ENCODE peak calls at places on chromosomes 7 and 10, in eight cellular contexts. E is Right ventricle myocardium superior, Q is HEK293T, Z is posterior cingulate gyrus, N is NT2/D1, R is A549, S is ACHN, U is renal cortical epithelial cell. B is an unnamed sample.

GRCh38 chr10:24721254-24722106 is 2.2 kb downstream of the ARHGAP21 start:
- DNase-seq in E (peak), Q (no peak), Z (peak), N (no peak), R (peak), S (no peak), U (no peak), B (no peak)

GRCh38 chr7:150668472-150668911 is 17.0 kb upstream of the GIMAP2 start:
- DNase-seq in E (no peak), Q (no peak), Z (no peak), N (no peak), R (no peak), S (no peak), U (no peak), B (no peak)

GRCh38 chr7:23372671-23373070 is 73.5 kb downstream of the MALSU1 start:
- DNase-seq in E (no peak), Q (no peak), Z (no peak), N (no peak), R (no peak), S (no peak), U (no peak), B (no peak)

GRCh38 chr10:132557696-132558515 is 20.3 kb downstream of the INPP5A start:
- DNase-seq in E (no peak), Q (no peak), Z (no peak), N (no peak), R (no peak), S (no peak), U (no peak), B (no peak)

GRCh38 chr10:24415455-24416169 is 206.7 kb downstream of the KIAA1217 start:
- DNase-seq in E (peak), Q (peak), Z (peak), N (no peak), R (no peak), S (no peak), U (peak), B (no peak)

GRCh38 chr7:92137531-92137930 is 3.3 kb upstream of the CYP51A1 start:
- DNase-seq in E (no peak), Q (no peak), Z (no peak), N (no peak), R (no peak), S (no peak), U (no peak), B (no peak)

GRCh38 chr7:26078437-26079362 is 73.3 kb upstream of the NFE2L3 start:
- DNase-seq in E (peak), Q (peak), Z (peak), N (peak), R (peak), S (peak), U (peak), B (peak)

GRCh38 chr10:31101123-31101522 is 69.5 kb upstream of the ZNF438 start:
- DNase-seq in E (no peak), Q (no peak), Z (no peak), N (no peak), R (peak), S (peak), U (peak), B (no peak)

GRCh38 chr7:152330827-152331226 is 105.0 kb downstream of the KMT2C start:
- DNase-seq in E (no peak), Q (no peak), Z (no peak), N (no peak), R (no peak), S (no peak), U (no peak), B (no peak)

GRCh38 chr7:67854236-67854635 is 857.6 kb downstream of the TYW1 start:
- DNase-seq in E (no peak), Q (no peak), Z (peak), N (no peak), R (no peak), S (no peak), U (no peak), B (no peak)

GRCh38 chr10:83544049-83544448 is 595.3 kb upstream of the GHITM start:
- DNase-seq in E (no peak), Q (no peak), Z (no peak), N (no peak), R (no peak), S (no peak), U (no peak), B (no peak)

GRCh38 chr7:395643-396042 is 105.7 kb downstream of the FOXL3 start:
- DNase-seq in E (no peak), Q (no peak), Z (no peak), N (no peak), R (no peak), S (no peak), U (no peak), B (no peak)

GRCh38 chr7:54705436-54705835 is 53.6 kb downstream of the SEC61G start:
- DNase-seq in E (no peak), Q (no peak), Z (no peak), N (no peak), R (peak), S (peak), U (peak), B (no peak)

GRCh38 chr7:105473163-105473562 is 48.9 kb downstream of the PUS7 start:
- DNase-seq in E (no peak), Q (no peak), Z (no peak), N (no peak), R (peak), S (no peak), U (peak), B (no peak)

GRCh38 chr7:37311282-37311868 is 137.3 kb downstream of the ELMO1 start:
- DNase-seq in E (peak), Q (no peak), Z (no peak), N (no peak), R (peak), S (peak), U (peak), B (no peak)

GRCh38 chr10:110278562-110278961 is 26.2 kb downstream of the SMNDC1 start:
- DNase-seq in E (no peak), Q (no peak), Z (no peak), N (no peak), R (no peak), S (no peak), U (no peak), B (no peak)

GRCh38 chr7:81648716-81649115 is 121.1 kb downstream of the HGF start:
- DNase-seq in E (no peak), Q (no peak), Z (no peak), N (no peak), R (no peak), S (no peak), U (no peak), B (no peak)

GRCh38 chr7:135253851-135254815 is 20.5 kb downstream of the STRA8 start:
- DNase-seq in E (peak), Q (no peak), Z (peak), N (no peak), R (peak), S (peak), U (peak), B (no peak)

B was measured in NCI-H1930.